ENCODE peak calls at places on chromosomes 1 and 21, in eight cellular contexts. One of them, this sample, is unnamed.
A peak's percentile ranks its signal among the peaks of the same experiment; 100 is the strongest.

GRCh38 chr1:21534674-21535378 is 25.6 kb downstream of the ALPL start:
- DNase-seq in endothelial cell: peak; percentile 56
- DNase-seq in brain microvascular endothelial cell: peak; percentile 56
- DNase-seq in sigmoid colon: no peak
- DNase-seq in lower lobe of right lung: no peak
- DNase-seq in endodermal cell: peak; percentile 87
- DNase-seq in glutamatergic neuron: no peak
- DNase-seq in IMR-90: peak; percentile 77
- DNase-seq in this sample: peak; percentile 61

GRCh38 chr1:148307583-148308185 is 155.6 kb upstream of the NBPF11 start:
- DNase-seq in endothelial cell: no peak
- DNase-seq in brain microvascular endothelial cell: no peak
- DNase-seq in sigmoid colon: no peak
- DNase-seq in lower lobe of right lung: peak; percentile 68
- DNase-seq in endodermal cell: no peak
- DNase-seq in glutamatergic neuron: no peak
- DNase-seq in IMR-90: no peak
- DNase-seq in this sample: no peak

GRCh38 chr1:64212023-64212422 is 8.6 kb downstream of the UBE2U start:
- DNase-seq in endothelial cell: no peak
- DNase-seq in brain microvascular endothelial cell: peak; percentile 35
- DNase-seq in sigmoid colon: no peak
- DNase-seq in lower lobe of right lung: no peak
- DNase-seq in endodermal cell: no peak
- DNase-seq in glutamatergic neuron: no peak
- DNase-seq in IMR-90: peak; percentile 91
- DNase-seq in this sample: no peak

GRCh38 chr1:163410073-163410522 is 88.3 kb downstream of the NUF2 start:
- DNase-seq in endothelial cell: peak; percentile 68
- DNase-seq in brain microvascular endothelial cell: peak; percentile 56
- DNase-seq in sigmoid colon: no peak
- DNase-seq in lower lobe of right lung: no peak
- DNase-seq in endodermal cell: peak; percentile 90
- DNase-seq in glutamatergic neuron: peak; percentile 72
- DNase-seq in IMR-90: peak; percentile 56
- DNase-seq in this sample: peak; percentile 89

GRCh38 chr1:235907187-235907896 is 40.6 kb upstream of the LYST start:
- DNase-seq in endothelial cell: no peak
- DNase-seq in brain microvascular endothelial cell: no peak
- DNase-seq in sigmoid colon: no peak
- DNase-seq in lower lobe of right lung: no peak
- DNase-seq in endodermal cell: no peak
- DNase-seq in glutamatergic neuron: no peak
- DNase-seq in IMR-90: no peak
- DNase-seq in this sample: no peak

GRCh38 chr1:69700770-69701169 is 133.0 kb downstream of the LRRC7 start:
- DNase-seq in endothelial cell: peak; percentile 66
- DNase-seq in brain microvascular endothelial cell: peak; percentile 33
- DNase-seq in sigmoid colon: no peak
- DNase-seq in lower lobe of right lung: no peak
- DNase-seq in endodermal cell: peak; percentile 86
- DNase-seq in glutamatergic neuron: no peak
- DNase-seq in IMR-90: peak; percentile 1
- DNase-seq in this sample: peak; percentile 60

GRCh38 chr1:171817511-171818265 is 23.6 kb upstream of the DNM3 start:
- DNase-seq in endothelial cell: no peak
- DNase-seq in brain microvascular endothelial cell: peak; percentile 83
- DNase-seq in sigmoid colon: no peak
- DNase-seq in lower lobe of right lung: no peak
- DNase-seq in endodermal cell: peak; percentile 75
- DNase-seq in glutamatergic neuron: no peak
- DNase-seq in IMR-90: peak; percentile 76
- DNase-seq in this sample: no peak

GRCh38 chr21:42156690-42157605 is 62.0 kb upstream of the ABCG1 start:
- DNase-seq in endothelial cell: no peak
- DNase-seq in brain microvascular endothelial cell: no peak
- DNase-seq in sigmoid colon: no peak
- DNase-seq in lower lobe of right lung: no peak
- DNase-seq in endodermal cell: peak; percentile 39
- DNase-seq in glutamatergic neuron: no peak
- DNase-seq in IMR-90: no peak
- DNase-seq in this sample: peak; percentile 81

GRCh38 chr1:84961316-84961715 is 35.6 kb downstream of the MCOLN2 start:
- DNase-seq in endothelial cell: no peak
- DNase-seq in brain microvascular endothelial cell: no peak
- DNase-seq in sigmoid colon: no peak
- DNase-seq in lower lobe of right lung: no peak
- DNase-seq in endodermal cell: no peak
- DNase-seq in glutamatergic neuron: no peak
- DNase-seq in IMR-90: no peak
- DNase-seq in this sample: no peak

GRCh38 chr1:234753979-234754378 is 144.0 kb upstream of the IRF2BP2 start:
- DNase-seq in endothelial cell: no peak
- DNase-seq in brain microvascular endothelial cell: no peak
- DNase-seq in sigmoid colon: no peak
- DNase-seq in lower lobe of right lung: no peak
- DNase-seq in endodermal cell: no peak
- DNase-seq in glutamatergic neuron: no peak
- DNase-seq in IMR-90: no peak
- DNase-seq in this sample: no peak

GRCh38 chr1:7299329-7299799 is 471.7 kb upstream of the VAMP3 start:
- DNase-seq in endothelial cell: no peak
- DNase-seq in brain microvascular endothelial cell: peak; percentile 98
- DNase-seq in sigmoid colon: peak; percentile 84
- DNase-seq in lower lobe of right lung: no peak
- DNase-seq in endodermal cell: peak; percentile 80
- DNase-seq in glutamatergic neuron: no peak
- DNase-seq in IMR-90: peak; percentile 100
- DNase-seq in this sample: no peak

GRCh38 chr1:240134596-240134995 is 42.9 kb downstream of the FMN2 start:
- DNase-seq in endothelial cell: no peak
- DNase-seq in brain microvascular endothelial cell: no peak
- DNase-seq in sigmoid colon: no peak
- DNase-seq in lower lobe of right lung: no peak
- DNase-seq in endodermal cell: no peak
- DNase-seq in glutamatergic neuron: no peak
- DNase-seq in IMR-90: peak; percentile 24
- DNase-seq in this sample: no peak

GRCh38 chr1:167270230-167270817 is 49.6 kb downstream of the POU2F1 start:
- DNase-seq in endothelial cell: no peak
- DNase-seq in brain microvascular endothelial cell: no peak
- DNase-seq in sigmoid colon: no peak
- DNase-seq in lower lobe of right lung: no peak
- DNase-seq in endodermal cell: no peak
- DNase-seq in glutamatergic neuron: no peak
- DNase-seq in IMR-90: no peak
- DNase-seq in this sample: no peak

GRCh38 chr1:94067196-94067595 is 53.8 kb downstream of the ABCA4 start:
- DNase-seq in endothelial cell: no peak
- DNase-seq in brain microvascular endothelial cell: peak; percentile 94
- DNase-seq in sigmoid colon: no peak
- DNase-seq in lower lobe of right lung: no peak
- DNase-seq in endodermal cell: no peak
- DNase-seq in glutamatergic neuron: no peak
- DNase-seq in IMR-90: peak; percentile 94
- DNase-seq in this sample: no peak

GRCh38 chr1:118290571-118290970 is 105.5 kb upstream of the SPAG17 start:
- DNase-seq in endothelial cell: no peak
- DNase-seq in brain microvascular endothelial cell: no peak
- DNase-seq in sigmoid colon: no peak
- DNase-seq in lower lobe of right lung: no peak
- DNase-seq in endodermal cell: no peak
- DNase-seq in glutamatergic neuron: no peak
- DNase-seq in IMR-90: no peak
- DNase-seq in this sample: peak; percentile 32

GRCh38 chr1:83931658-83932253 is 67.2 kb downstream of the TTLL7 start:
- DNase-seq in endothelial cell: peak; percentile 26
- DNase-seq in brain microvascular endothelial cell: peak; percentile 34
- DNase-seq in sigmoid colon: no peak
- DNase-seq in lower lobe of right lung: no peak
- DNase-seq in endodermal cell: no peak
- DNase-seq in glutamatergic neuron: no peak
- DNase-seq in IMR-90: peak; percentile 60
- DNase-seq in this sample: peak; percentile 12

GRCh38 chr1:9399510-9400424 is 107.1 kb downstream of the SPSB1 start:
- DNase-seq in endothelial cell: no peak
- DNase-seq in brain microvascular endothelial cell: no peak
- DNase-seq in sigmoid colon: peak; percentile 81
- DNase-seq in lower lobe of right lung: no peak
- DNase-seq in endodermal cell: peak; percentile 69
- DNase-seq in glutamatergic neuron: peak; percentile 53
- DNase-seq in IMR-90: peak; percentile 48
- DNase-seq in this sample: peak; percentile 92

GRCh38 chr1:184152502-184152901 is 101.0 kb downstream of the TSEN15 start:
- DNase-seq in endothelial cell: peak; percentile 17
- DNase-seq in brain microvascular endothelial cell: no peak
- DNase-seq in sigmoid colon: no peak
- DNase-seq in lower lobe of right lung: no peak
- DNase-seq in endodermal cell: no peak
- DNase-seq in glutamatergic neuron: no peak
- DNase-seq in IMR-90: peak; percentile 61
- DNase-seq in this sample: no peak

DNA sequence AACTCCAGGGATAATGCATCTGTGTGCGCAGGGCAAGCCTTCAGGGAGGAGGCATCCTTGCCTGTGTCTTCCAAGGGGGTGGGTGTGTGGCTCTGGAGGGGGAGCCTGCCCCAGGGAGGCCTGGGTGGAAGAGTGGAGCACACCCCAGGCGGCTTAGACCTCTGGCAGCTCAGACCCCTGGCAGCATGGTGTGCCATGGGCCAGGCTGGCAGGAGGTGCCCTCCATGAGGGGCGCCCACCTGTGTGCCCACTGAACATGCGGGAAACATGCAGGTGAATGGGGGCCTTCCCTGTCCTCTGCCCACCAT is 1.1 kb upstream of the PANK4 start:
- DNase-seq in endothelial cell: no peak
- DNase-seq in brain microvascular endothelial cell: no peak
- DNase-seq in sigmoid colon: no peak
- DNase-seq in lower lobe of right lung: no peak
- DNase-seq in endodermal cell: no peak
- DNase-seq in glutamatergic neuron: no peak
- DNase-seq in IMR-90: no peak
- DNase-seq in this sample: no peak
- TF ChIP-seq CTCF in endothelial cell: no peak
- TF ChIP-seq CTCF in brain microvascular endothelial cell: no peak
- TF ChIP-seq CTCF in sigmoid colon: no peak
- TF ChIP-seq CTCF in lower lobe of right lung: no peak
- TF ChIP-seq CTCF in endodermal cell: no peak
- TF ChIP-seq CTCF in glutamatergic neuron: no peak
- TF ChIP-seq CTCF in IMR-90: no peak
- TF ChIP-seq CTCF in this sample: no peak

DNA sequence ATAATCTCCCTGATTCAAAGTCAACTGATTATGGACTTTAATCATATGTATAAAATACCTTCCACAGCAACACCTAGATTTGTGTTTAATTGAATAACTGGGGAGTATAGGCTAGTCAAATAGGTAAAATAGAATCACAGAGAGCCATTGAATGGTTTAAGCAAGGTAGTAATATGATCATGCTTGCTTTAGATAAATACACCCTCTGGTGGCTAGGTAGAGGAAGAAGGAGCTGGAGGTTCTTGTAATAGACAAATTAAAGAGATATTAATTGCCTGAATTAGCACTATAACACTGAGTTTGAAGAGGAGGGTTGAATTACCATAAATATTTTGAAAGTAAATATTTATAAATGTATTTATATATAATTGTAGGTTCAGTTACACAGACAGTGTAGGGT is 40.3 kb downstream of the DIRAS3 start:
- DNase-seq in endothelial cell: no peak
- DNase-seq in brain microvascular endothelial cell: no peak
- DNase-seq in sigmoid colon: no peak
- DNase-seq in lower lobe of right lung: no peak
- DNase-seq in endodermal cell: no peak
- DNase-seq in glutamatergic neuron: no peak
- DNase-seq in IMR-90: peak; percentile 47
- DNase-seq in this sample: no peak
- TF ChIP-seq CTCF in endothelial cell: no peak
- TF ChIP-seq CTCF in brain microvascular endothelial cell: peak; percentile 49
- TF ChIP-seq CTCF in sigmoid colon: no peak
- TF ChIP-seq CTCF in lower lobe of right lung: peak; percentile 29
- TF ChIP-seq CTCF in endodermal cell: peak; percentile 76
- TF ChIP-seq CTCF in glutamatergic neuron: no peak
- TF ChIP-seq CTCF in IMR-90: peak; percentile 58
- TF ChIP-seq CTCF in this sample: no peak

DNA sequence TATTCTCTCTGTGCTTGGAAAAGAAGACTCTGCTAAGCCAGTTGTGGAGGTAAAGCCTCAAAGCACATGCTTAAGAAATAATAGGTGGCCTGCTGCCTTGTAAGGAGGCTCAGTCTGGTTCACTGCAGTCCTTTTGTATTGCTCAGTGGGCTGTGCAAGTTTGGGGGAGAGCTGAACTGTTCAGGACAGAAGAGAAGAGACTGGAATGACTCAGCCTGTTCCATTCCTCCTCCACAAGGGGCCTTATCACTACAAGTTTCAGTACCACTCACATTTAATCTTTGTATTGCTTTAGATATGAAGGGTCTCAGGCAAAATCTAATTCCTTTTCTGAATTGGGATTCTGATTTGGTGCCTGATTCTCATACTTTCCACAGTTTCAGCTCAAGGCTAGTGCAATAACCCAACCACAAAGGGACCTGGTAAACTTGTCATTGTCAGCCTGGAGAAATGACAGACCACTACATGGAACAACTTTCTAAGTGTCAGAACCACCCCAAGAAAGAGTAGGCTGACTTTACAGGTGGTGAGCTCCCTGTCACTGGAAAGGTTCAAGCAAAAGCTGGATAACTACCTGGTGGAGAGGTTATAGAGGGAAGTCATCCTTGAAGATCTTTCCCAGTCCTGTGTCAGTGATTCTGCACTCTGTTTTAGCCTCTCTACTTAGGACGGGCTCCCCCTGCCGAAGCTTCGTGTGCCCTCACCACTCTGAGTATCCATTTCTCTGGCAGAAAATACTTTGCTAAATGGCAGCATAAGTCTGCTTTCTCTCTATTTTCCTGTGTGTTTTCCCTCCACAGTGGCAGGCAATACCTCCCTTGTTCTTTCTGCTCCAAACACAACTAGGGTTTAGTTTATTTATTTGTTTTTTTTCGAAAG is 162.9 kb upstream of the GJB5 start:
- DNase-seq in endothelial cell: no peak
- DNase-seq in brain microvascular endothelial cell: no peak
- DNase-seq in sigmoid colon: no peak
- DNase-seq in lower lobe of right lung: no peak
- DNase-seq in endodermal cell: no peak
- DNase-seq in glutamatergic neuron: no peak
- DNase-seq in IMR-90: no peak
- DNase-seq in this sample: peak; percentile 10
- TF ChIP-seq CTCF in endothelial cell: no peak
- TF ChIP-seq CTCF in brain microvascular endothelial cell: no peak
- TF ChIP-seq CTCF in sigmoid colon: no peak
- TF ChIP-seq CTCF in lower lobe of right lung: no peak
- TF ChIP-seq CTCF in endodermal cell: peak; percentile 27
- TF ChIP-seq CTCF in glutamatergic neuron: no peak
- TF ChIP-seq CTCF in IMR-90: no peak
- TF ChIP-seq CTCF in this sample: peak; percentile 34

DNA sequence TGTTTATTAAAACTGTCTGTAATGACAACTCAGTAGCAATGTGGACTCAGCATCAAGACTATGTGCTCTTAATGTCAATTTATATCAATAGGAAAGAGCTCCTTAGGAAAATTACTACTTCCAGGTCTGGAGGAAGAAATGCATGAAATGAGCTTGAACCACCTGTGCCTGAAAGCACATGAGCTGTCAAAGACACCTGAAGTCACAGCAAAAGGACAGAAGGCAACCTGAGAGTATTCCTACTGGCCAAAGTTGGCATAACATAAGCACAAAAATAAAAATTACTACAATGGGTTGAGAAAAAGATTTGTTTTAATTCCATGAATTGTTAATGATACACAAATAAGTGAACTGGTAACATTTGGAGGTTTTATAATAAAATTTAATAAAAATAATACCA is 13.4 kb upstream of the KRTAP7-1 start:
- DNase-seq in endothelial cell: no peak
- DNase-seq in brain microvascular endothelial cell: no peak
- DNase-seq in sigmoid colon: no peak
- DNase-seq in lower lobe of right lung: no peak
- DNase-seq in endodermal cell: no peak
- DNase-seq in glutamatergic neuron: no peak
- DNase-seq in IMR-90: no peak
- DNase-seq in this sample: no peak
- TF ChIP-seq CTCF in endothelial cell: peak; percentile 74
- TF ChIP-seq CTCF in brain microvascular endothelial cell: no peak
- TF ChIP-seq CTCF in sigmoid colon: no peak
- TF ChIP-seq CTCF in lower lobe of right lung: no peak
- TF ChIP-seq CTCF in endodermal cell: peak; percentile 67
- TF ChIP-seq CTCF in glutamatergic neuron: peak; percentile 64
- TF ChIP-seq CTCF in IMR-90: no peak
- TF ChIP-seq CTCF in this sample: no peak

This sample was measured in WERI-Rb-1.